ENCODE peak calls at places on chromosomes 6 and 20, in seven cellular contexts. K, V, Y, W, S, L and X are unnamed samples.
A peak's percentile ranks its signal among the peaks of the same experiment; 100 is the strongest.

GRCh38 chr6:127391019-127391974 is 47.9 kb upstream of the ECHDC1 start:
- DNase-seq in K (no peak), V (no peak), Y (no peak), W (no peak), S (no peak), L (no peak), X (no peak)

GRCh38 chr6:110646951-110647910 is 168.0 kb downstream of the CDK19 start:
- DNase-seq in K (no peak), V (no peak), Y (no peak), W (no peak), S (no peak), L (no peak), X (no peak)

GRCh38 chr20:25301357-25301920 is 53.6 kb downstream of the PYGB start:
- DNase-seq in K (no peak), V (no peak), Y (no peak), W (no peak), S (no peak), L (no peak), X (no peak)

GRCh38 chr6:134724653-134725340 is 225.1 kb downstream of the ALDH8A1 start:
- DNase-seq in K (no peak), V (no peak), Y (peak; percentile 63), W (peak; percentile 52), S (no peak), L (no peak), X (no peak)

GRCh38 chr6:112881027-112881426 is 533.9 kb downstream of the RFPL4B start:
- DNase-seq in K (no peak), V (no peak), Y (peak; percentile 72), W (peak; percentile 66), S (no peak), L (no peak), X (no peak)

GRCh38 chr20:35225319-35226125 is 968 bp upstream of the MMP24 start:
- DNase-seq in K (no peak), V (no peak), Y (no peak), W (no peak), S (no peak), L (no peak), X (no peak)

GRCh38 chr6:48584846-48585245 is 473.8 kb upstream of the PTCHD4 start:
- DNase-seq in K (no peak), V (no peak), Y (no peak), W (no peak), S (no peak), L (no peak), X (no peak)

GRCh38 chr6:4518506-4518905 is 257.7 kb upstream of the CDYL start:
- DNase-seq in K (no peak), V (no peak), Y (peak; percentile 71), W (peak; percentile 60), S (no peak), L (no peak), X (no peak)

GRCh38 chr6:17556014-17556413 is 44.1 kb upstream of the FAM8A1 start:
- DNase-seq in K (no peak), V (no peak), Y (no peak), W (no peak), S (no peak), L (no peak), X (no peak)

GRCh38 chr6:34057790-34058189 is 88.1 kb downstream of the GRM4 start:
- DNase-seq in K (no peak), V (no peak), Y (no peak), W (no peak), S (no peak), L (no peak), X (no peak)

GRCh38 chr20:20181322-20181721 is 129.0 kb downstream of the CFAP61 start:
- DNase-seq in K (no peak), V (no peak), Y (no peak), W (no peak), S (no peak), L (no peak), X (no peak)

GRCh38 chr20:56171087-56172012 is 77.2 kb upstream of the MC3R start:
- DNase-seq in K (no peak), V (no peak), Y (no peak), W (no peak), S (no peak), L (no peak), X (no peak)

GRCh38 chr20:33531047-33531877 is 41.4 kb downstream of the CBFA2T2 start:
- DNase-seq in K (no peak), V (no peak), Y (peak; percentile 19), W (no peak), S (no peak), L (no peak), X (no peak)

GRCh38 chr20:7285918-7286556 is 518.6 kb downstream of the BMP2 start:
- DNase-seq in K (peak; percentile 75), V (peak; percentile 86), Y (peak; percentile 83), W (peak; percentile 4), S (no peak), L (peak; percentile 62), X (peak; percentile 12)

GRCh38 chr20:36544134-36545018 is 3.1 kb downstream of the MYL9 start:
- DNase-seq in K (no peak), V (no peak), Y (peak; percentile 82), W (peak; percentile 87), S (no peak), L (no peak), X (no peak)

GRCh38 chr6:47169785-47170685 is 127.9 kb upstream of the ADGRF1 start:
- DNase-seq in K (no peak), V (no peak), Y (peak; percentile 82), W (peak; percentile 50), S (no peak), L (no peak), X (no peak)

GRCh38 chr20:14012671-14013070 is 17.4 kb downstream of the MACROD2 start:
- DNase-seq in K (no peak), V (no peak), Y (no peak), W (no peak), S (no peak), L (no peak), X (no peak)

GRCh38 chr20:62105592-62105991 is 16.7 kb upstream of the LSM14B start:
- DNase-seq in K (no peak), V (no peak), Y (no peak), W (no peak), S (no peak), L (no peak), X (no peak)

GRCh38 chr20:35333606-35334005 is 41.4 kb upstream of the FAM83C start:
- DNase-seq in K (no peak), V (no peak), Y (no peak), W (no peak), S (no peak), L (no peak), X (no peak)

GRCh38 chr20:63216041-63216848 is at the start of gene YTHDF1:
- DNase-seq in K (peak; percentile 96), V (peak; percentile 91), Y (peak; percentile 86), W (peak; percentile 88), S (peak; percentile 86), L (peak; percentile 96), X (peak; percentile 100)
- TF ChIP-seq CTCF in K (no peak), V (no peak), Y (no peak), W (no peak), S (no peak), L (no peak), X (no peak)

DNA sequence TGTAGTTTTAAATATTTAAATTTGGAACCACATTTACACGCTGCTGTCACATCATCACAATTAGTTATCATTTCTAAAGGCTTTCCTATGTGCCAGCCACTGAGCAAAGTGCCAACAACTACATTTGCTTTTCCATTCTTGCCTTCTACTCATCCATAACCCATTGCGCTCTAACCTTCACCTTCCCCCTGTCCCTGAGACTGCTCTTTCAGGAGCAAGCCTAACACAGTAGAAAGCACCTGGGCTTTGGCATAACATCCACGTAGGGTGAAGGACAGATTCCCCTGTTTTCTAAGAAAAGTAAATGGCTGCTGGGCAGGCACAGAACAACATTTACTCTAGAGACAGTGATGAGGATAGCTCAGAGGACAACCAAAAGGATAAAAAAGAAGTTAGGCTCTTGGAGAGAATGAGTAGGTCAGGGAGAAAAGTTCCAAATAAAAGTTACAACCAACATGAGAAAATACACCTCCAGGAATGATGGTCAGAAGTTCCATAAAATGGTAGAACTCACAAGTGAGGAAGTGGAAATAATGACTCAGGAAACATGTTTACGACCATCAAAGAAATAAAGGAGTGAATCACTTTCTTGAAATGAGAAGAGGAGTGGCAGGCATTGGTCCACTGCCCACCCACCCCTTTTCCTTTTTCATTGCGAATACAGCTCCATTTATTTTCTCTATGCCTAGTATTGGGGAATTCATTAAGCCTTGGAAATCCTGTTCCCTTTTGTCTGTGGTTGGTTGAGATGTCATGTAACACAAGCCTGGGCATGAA is 77.2 kb downstream of the PFDN4 start:
- DNase-seq in K (no peak), V (no peak), Y (peak; percentile 40), W (peak; percentile 12), S (no peak), L (no peak), X (no peak)
- TF ChIP-seq CTCF in K (no peak), V (no peak), Y (no peak), W (no peak), S (no peak), L (no peak), X (no peak)

DNA sequence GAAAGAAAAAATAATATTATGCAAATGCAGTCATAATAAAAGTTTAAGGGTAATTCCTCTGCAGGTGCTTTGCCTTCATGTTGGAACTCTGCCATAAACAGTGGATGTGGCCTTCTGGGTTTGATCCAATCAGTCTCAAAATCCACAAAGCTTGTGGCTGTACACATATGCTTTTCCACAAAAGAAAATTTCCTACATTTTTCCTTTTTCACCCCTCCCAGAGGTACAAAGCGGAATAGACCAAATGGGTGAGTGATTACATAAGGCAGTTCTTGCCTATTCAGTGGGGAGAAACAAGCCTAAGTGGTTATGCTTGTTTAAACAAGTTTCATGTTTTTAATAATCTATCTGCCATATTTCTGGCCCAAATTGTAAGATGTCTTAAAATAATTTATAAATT is 16.7 kb downstream of the CALHM5 start:
- DNase-seq in K (no peak), V (no peak), Y (no peak), W (no peak), S (no peak), L (no peak), X (no peak)
- TF ChIP-seq CTCF in K (no peak), V (no peak), Y (no peak), W (no peak), S (no peak), L (no peak), X (no peak)

GRCh38 chr20:1225729-1226313 is at the start of gene RAD21L1:
- DNase-seq in K (no peak), V (peak; percentile 56), Y (peak; percentile 55), W (peak; percentile 57), S (peak; percentile 63), L (peak; percentile 68), X (peak; percentile 98)

GRCh38 chr20:1229541-1229940 is 3.7 kb downstream of the RAD21L1 start:
- DNase-seq in K (no peak), V (no peak), Y (no peak), W (no peak), S (no peak), L (no peak), X (no peak)

GRCh38 chr20:1224205-1224604 is 1.6 kb upstream of the RAD21L1 start:
- DNase-seq in K (no peak), V (no peak), Y (no peak), W (no peak), S (no peak), L (no peak), X (no peak)

GRCh38 chr20:1225263-1225728 is 548 bp upstream of the RAD21L1 start:
- DNase-seq in K (no peak), V (no peak), Y (no peak), W (no peak), S (no peak), L (no peak), X (no peak)

DNA sequence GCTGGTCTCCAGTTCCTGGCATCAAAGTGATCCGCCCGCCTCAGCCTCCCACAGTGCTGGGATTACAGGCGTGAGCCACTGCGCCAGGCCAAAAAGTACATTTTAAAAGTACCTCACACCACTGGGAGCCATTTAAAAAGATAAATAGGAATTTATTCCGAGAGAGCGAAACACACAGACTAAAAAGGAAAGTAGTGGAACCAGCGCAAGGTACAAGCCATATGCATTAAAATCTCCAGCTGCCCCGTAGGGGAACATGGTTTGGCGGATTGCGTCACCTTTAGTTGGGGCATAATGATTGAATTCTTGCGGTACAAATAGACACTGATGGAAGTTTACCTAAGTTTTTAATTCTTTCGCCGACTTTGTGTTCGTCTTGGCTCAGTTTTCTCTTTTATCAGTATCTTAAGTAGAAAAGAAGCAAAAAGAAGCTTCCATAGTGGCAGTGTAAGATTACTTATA is 1.3 kb downstream of the RAD21L1 start:
- DNase-seq in K (no peak), V (no peak), Y (no peak), W (no peak), S (no peak), L (no peak), X (peak; percentile 3)
- TF ChIP-seq CTCF in K (no peak), V (no peak), Y (no peak), W (no peak), S (no peak), L (no peak), X (no peak)